ENCODE peak calls at places on chromosomes 2 and 18, in nine cellular contexts. V is hepatocyte; C is glutamatergic neuron; J is fibroblast of villous mesenchyme; N is Panc1; I is nephron progenitor cell; O is upper lobe of right lung; K is gastrocnemius medialis; M is CD4-positive, alpha-beta T cell. E is an unnamed sample.

GRCh38 chr18:27871731-27872130 is 305.2 kb downstream of the CDH2 start:
- DNase-seq in V (no peak), O (no peak), K (no peak), J (no peak), I (no peak), M (no peak), N (no peak), C (no peak), E (no peak)

GRCh38 chr2:16495812-16496211 is 169.8 kb downstream of the CYRIA start:
- DNase-seq in J (no peak), N (no peak), I (no peak), C (no peak), K (no peak), V (no peak), O (no peak), M (no peak), E (no peak)

GRCh38 chr18:48913201-48913600 is 37.6 kb downstream of the SMAD7 start:
- DNase-seq in J (no peak), I (no peak), V (no peak), O (peak; percentile 62), M (peak; percentile 51), C (no peak), K (no peak), N (no peak), E (no peak)

GRCh38 chr2:109419960-109420370 is 193.8 kb downstream of the SEPTIN10 start:
- DNase-seq in N (no peak), M (no peak), K (peak; percentile 48), C (no peak), I (no peak), J (peak; percentile 86), V (no peak), O (no peak), E (no peak)

GRCh38 chr2:156400704-156401678 is 35.2 kb upstream of the GPD2 start:
- DNase-seq in N (peak; percentile 93), O (peak; percentile 78), J (peak; percentile 85), C (peak; percentile 71), K (peak; percentile 44), V (peak; percentile 90), I (peak; percentile 74), M (peak; percentile 67), E (peak; percentile 74)

GRCh38 chr18:79559121-79559835 is 120.3 kb upstream of the CTDP1 start:
- DNase-seq in N (no peak), M (no peak), K (no peak), J (no peak), O (no peak), I (no peak), C (no peak), V (no peak), E (no peak)

GRCh38 chr2:101150306-101151140 is 659 bp downstream of the TBC1D8 start:
- DNase-seq in O (peak; percentile 76), V (peak; percentile 60), I (peak; percentile 43), K (no peak), N (no peak), M (peak; percentile 5), C (peak; percentile 57), J (peak; percentile 23), E (peak; percentile 17)

GRCh38 chr2:226256709-226257401 is 542.8 kb downstream of the IRS1 start:
- DNase-seq in O (no peak), I (no peak), C (no peak), M (no peak), J (no peak), K (no peak), V (no peak), N (no peak), E (no peak)

GRCh38 chr2:180625006-180625844 is 355.2 kb upstream of the UBE2E3 start:
- DNase-seq in J (peak; percentile 82), O (no peak), C (no peak), V (no peak), M (no peak), N (no peak), K (no peak), I (no peak), E (no peak)

GRCh38 chr2:205212357-205212756 is 469.9 kb upstream of the NRP2 start:
- DNase-seq in N (no peak), M (no peak), V (no peak), K (no peak), C (no peak), O (no peak), J (no peak), I (no peak), E (no peak)

GRCh38 chr2:140362361-140362760 is 1582.2 kb upstream of the NXPH2 start:
- DNase-seq in O (no peak), J (no peak), C (no peak), I (no peak), V (no peak), K (no peak), N (no peak), M (no peak), E (no peak)

GRCh38 chr2:239037559-239037910 is 189.7 kb downstream of the TWIST2 start:
- DNase-seq in K (no peak), N (no peak), M (no peak), C (no peak), V (no peak), J (no peak), O (no peak), I (no peak), E (no peak)

GRCh38 chr2:60966465-60967405 is 50.8 kb upstream of the PEX13 start:
- DNase-seq in K (no peak), J (no peak), O (no peak), M (no peak), C (no peak), I (no peak), V (no peak), N (no peak), E (no peak)

GRCh38 chr2:142463047-142463446 is 332.2 kb upstream of the LRP1B start:
- DNase-seq in V (no peak), O (no peak), K (no peak), C (no peak), J (no peak), I (no peak), N (no peak), M (no peak), E (no peak)

GRCh38 chr2:197315371-197315770 is 4.8 kb upstream of the ANKRD44 start:
- DNase-seq in O (no peak), K (no peak), J (no peak), I (no peak), C (no peak), M (no peak), N (no peak), V (no peak), E (no peak)

GRCh38 chr2:190701586-190701985 is 52.7 kb downstream of the NAB1 start:
- DNase-seq in C (no peak), O (no peak), M (no peak), V (no peak), K (no peak), I (no peak), N (no peak), J (no peak), E (no peak)

GRCh38 chr2:47336259-47337238 is 66.4 kb upstream of the MSH2 start:
- DNase-seq in J (no peak), O (no peak), C (no peak), M (no peak), V (peak; percentile 49), N (no peak), I (no peak), K (no peak), E (no peak)

GRCh38 chr2:120637847-120638246 is 97.8 kb upstream of the GLI2 start:
- DNase-seq in C (no peak), M (no peak), O (no peak), I (no peak), V (no peak), N (no peak), J (no peak), K (no peak), E (no peak)

GRCh38 chr2:73290049-73290839 is 3.1 kb downstream of the EGR4 start:
- DNase-seq in I (peak; percentile 15), K (no peak), O (no peak), C (peak; percentile 56), M (no peak), V (peak; percentile 44), N (peak; percentile 60), J (peak; percentile 39), E (no peak)
- TF ChIP-seq CTCF in I (peak; percentile 38), K (no peak), O (peak; percentile 40), C (peak; percentile 52), M (peak; percentile 62), V (peak; percentile 45), N (peak; percentile 92), J (peak; percentile 72), E (peak; percentile 67)

DNA sequence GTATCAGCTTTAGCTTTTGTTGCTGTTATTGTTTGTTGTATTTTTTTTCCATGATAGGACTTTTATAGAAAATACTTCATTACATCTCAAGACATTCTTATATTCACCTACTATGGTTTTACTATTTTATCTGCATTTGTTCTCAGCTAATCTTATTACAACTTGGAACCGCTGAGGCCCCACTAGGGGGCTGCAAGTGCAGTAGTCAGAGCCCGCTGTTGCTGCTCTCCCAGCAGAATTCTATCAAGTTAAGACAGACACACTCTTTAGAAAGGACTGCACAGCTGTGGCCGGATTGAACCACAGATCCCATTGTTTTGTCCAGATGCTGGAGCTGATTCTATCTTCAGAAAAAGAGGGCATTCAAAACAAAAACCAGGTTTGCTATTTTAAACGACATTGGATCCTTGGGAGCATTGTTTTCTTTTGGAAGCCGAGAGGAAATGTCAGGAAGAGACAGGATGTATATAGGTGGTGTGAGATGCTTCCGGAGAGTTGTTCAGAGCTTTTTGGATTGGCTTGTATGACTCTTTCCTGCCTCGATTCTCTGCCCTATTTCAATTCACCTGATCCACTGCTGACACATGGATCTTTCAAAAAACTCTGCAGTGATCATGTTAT is 105.7 kb upstream of the GAREM1 start:
- DNase-seq in V (peak; percentile 60), J (no peak), I (peak; percentile 37), O (no peak), N (no peak), M (no peak), K (no peak), C (peak; percentile 40), E (peak; percentile 34)
- TF ChIP-seq CTCF in V (peak; percentile 51), J (no peak), I (peak; percentile 46), O (peak; percentile 33), N (peak; percentile 67), M (no peak), K (no peak), C (peak; percentile 32), E (peak; percentile 66)

GRCh38 chr2:232523682-232524597 is 2.0 kb upstream of the CHRND start:
- DNase-seq in V (peak; percentile 71), J (peak; percentile 28), M (no peak), K (peak; percentile 63), I (peak; percentile 78), N (no peak), C (peak; percentile 84), O (no peak), E (peak; percentile 68)
- TF ChIP-seq CTCF in V (peak; percentile 41), J (peak; percentile 17), M (no peak), K (peak; percentile 11), I (peak; percentile 32), N (peak; percentile 83), C (peak; percentile 51), O (no peak), E (peak; percentile 49)

DNA sequence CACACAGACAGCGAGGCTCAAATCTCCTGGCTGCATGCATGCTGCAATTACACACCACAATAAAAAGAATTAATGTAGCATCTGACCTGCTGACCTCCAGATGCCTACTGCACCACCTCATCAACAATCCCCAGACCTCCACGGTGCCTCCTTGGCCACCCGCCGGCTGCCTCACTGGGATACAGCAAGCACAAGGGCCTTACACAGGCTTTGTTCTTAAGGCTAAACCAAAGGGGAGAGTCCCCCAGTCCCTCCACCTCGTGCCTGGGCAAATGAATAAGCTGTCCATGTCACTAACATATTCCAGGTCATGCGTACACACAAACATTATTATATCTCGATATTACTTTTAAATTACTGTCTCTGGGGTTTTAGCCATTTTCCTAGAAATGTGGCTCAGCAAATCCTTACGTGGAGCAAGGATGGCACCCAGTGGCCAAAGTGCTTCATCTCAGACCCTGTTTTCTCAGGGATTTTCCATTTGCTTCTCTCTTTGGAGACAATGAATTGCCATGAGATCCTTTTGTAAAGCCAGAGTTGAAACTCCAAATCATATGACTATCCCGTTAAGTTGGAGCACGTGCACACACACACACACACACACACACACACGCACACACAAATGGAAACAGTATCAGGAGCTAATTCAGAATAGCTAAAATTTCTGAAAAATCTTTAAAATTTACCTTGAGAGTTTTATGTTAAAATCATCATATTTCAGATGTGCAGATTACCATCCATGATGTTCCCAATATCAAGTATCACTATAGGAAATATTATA is 313.8 kb downstream of the PDE11A start:
- DNase-seq in V (peak; percentile 71), N (peak; percentile 8), M (no peak), I (peak; percentile 68), J (peak; percentile 65), C (peak; percentile 67), O (no peak), K (no peak), E (peak; percentile 31)
- TF ChIP-seq CTCF in V (peak; percentile 80), N (peak; percentile 70), M (no peak), I (peak; percentile 66), J (peak; percentile 67), C (peak; percentile 34), O (peak; percentile 48), K (no peak), E (peak; percentile 75)

E was measured in neural crest cell.